ENCODE peak calls at places on chromosomes 16 and 17, in four cellular contexts. One of them, this sample, is unnamed.

GRCh38 chr17:40551091-40551873 is 14.0 kb downstream of the CCR7 start:
- DNase-seq in neural progenitor cell: no peak
- DNase-seq in endothelial cell of umbilical vein: no peak
- DNase-seq in omental fat pad: peak
- DNase-seq in this sample: peak

GRCh38 chr17:16872351-16872751 is 99.6 kb downstream of the TNFRSF13B start:
- DNase-seq in endothelial cell of umbilical vein: no peak
- DNase-seq in omental fat pad: no peak
- DNase-seq in neural progenitor cell: no peak
- DNase-seq in this sample: no peak

GRCh38 chr17:49469831-49470568 is 25.1 kb upstream of the NGFR start:
- DNase-seq in neural progenitor cell: peak
- DNase-seq in endothelial cell of umbilical vein: no peak
- DNase-seq in omental fat pad: no peak
- DNase-seq in this sample: no peak

GRCh38 chr17:78398390-78398789 is 19.9 kb downstream of the PGS1 start:
- DNase-seq in endothelial cell of umbilical vein: no peak
- DNase-seq in neural progenitor cell: no peak
- DNase-seq in omental fat pad: no peak
- DNase-seq in this sample: no peak

GRCh38 chr17:63774141-63774981 is at the start of gene DDX42:
- DNase-seq in endothelial cell of umbilical vein: peak
- DNase-seq in omental fat pad: peak
- DNase-seq in neural progenitor cell: peak
- DNase-seq in this sample: no peak

GRCh38 chr16:27489906-27490305 is 59.8 kb downstream of the GTF3C1 start:
- DNase-seq in neural progenitor cell: no peak
- DNase-seq in omental fat pad: no peak
- DNase-seq in endothelial cell of umbilical vein: no peak
- DNase-seq in this sample: no peak

GRCh38 chr16:63776437-63776836 is 1345.4 kb downstream of the CDH11 start:
- DNase-seq in endothelial cell of umbilical vein: no peak
- DNase-seq in omental fat pad: no peak
- DNase-seq in neural progenitor cell: no peak
- DNase-seq in this sample: no peak

GRCh38 chr16:74740795-74741304 is 33.8 kb downstream of the FA2H start:
- DNase-seq in endothelial cell of umbilical vein: no peak
- DNase-seq in neural progenitor cell: no peak
- DNase-seq in omental fat pad: no peak
- DNase-seq in this sample: no peak

GRCh38 chr16:53097190-53097589 is 42.4 kb downstream of the CHD9 start:
- DNase-seq in neural progenitor cell: no peak
- DNase-seq in omental fat pad: no peak
- DNase-seq in endothelial cell of umbilical vein: no peak
- DNase-seq in this sample: no peak

GRCh38 chr16:27726621-27727275 is 176.8 kb downstream of the KATNIP start:
- DNase-seq in omental fat pad: no peak
- DNase-seq in endothelial cell of umbilical vein: no peak
- DNase-seq in neural progenitor cell: no peak
- DNase-seq in this sample: no peak

GRCh38 chr17:75331671-75332070 is 42.4 kb upstream of the SLC25A19 start:
- DNase-seq in neural progenitor cell: no peak
- DNase-seq in endothelial cell of umbilical vein: no peak
- DNase-seq in omental fat pad: no peak
- DNase-seq in this sample: no peak

GRCh38 chr16:81469710-81470481 is 25.3 kb downstream of the CMIP start:
- DNase-seq in neural progenitor cell: no peak
- DNase-seq in omental fat pad: no peak
- DNase-seq in endothelial cell of umbilical vein: no peak
- DNase-seq in this sample: no peak

GRCh38 chr17:77428020-77428781 is 287.4 kb downstream of the SEC14L1 start:
- DNase-seq in omental fat pad: no peak
- DNase-seq in endothelial cell of umbilical vein: no peak
- DNase-seq in neural progenitor cell: no peak
- DNase-seq in this sample: no peak

GRCh38 chr17:74779948-74780400 is 3.8 kb upstream of the NAT9 start:
- DNase-seq in omental fat pad: no peak
- DNase-seq in endothelial cell of umbilical vein: no peak
- DNase-seq in neural progenitor cell: no peak
- DNase-seq in this sample: peak

GRCh38 chr17:82668631-82669099 is 20.4 kb upstream of the WDR45B start:
- DNase-seq in endothelial cell of umbilical vein: no peak
- DNase-seq in neural progenitor cell: peak
- DNase-seq in omental fat pad: no peak
- DNase-seq in this sample: peak

GRCh38 chr16:50618238-50618918 is 62.7 kb downstream of the SNX20 start:
- DNase-seq in omental fat pad: no peak
- DNase-seq in endothelial cell of umbilical vein: no peak
- DNase-seq in neural progenitor cell: no peak
- DNase-seq in this sample: no peak

GRCh38 chr17:81002409-81003361 is 11.0 kb downstream of the CHMP6 start:
- DNase-seq in endothelial cell of umbilical vein: peak
- DNase-seq in omental fat pad: peak
- DNase-seq in neural progenitor cell: no peak
- DNase-seq in this sample: no peak

GRCh38 chr16:89711601-89712475 is 8.9 kb downstream of the VPS9D1 start:
- DNase-seq in endothelial cell of umbilical vein: peak
- DNase-seq in omental fat pad: no peak
- DNase-seq in neural progenitor cell: peak
- DNase-seq in this sample: peak

GRCh38 chr17:32746280-32746679 is 130.6 kb downstream of the MYO1D start:
- DNase-seq in endothelial cell of umbilical vein: peak
- DNase-seq in omental fat pad: no peak
- DNase-seq in neural progenitor cell: no peak
- DNase-seq in this sample: no peak

GRCh38 chr17:7220593-7221280 is 999 bp downstream of the ACADVL start:
- DNase-seq in omental fat pad: no peak
- DNase-seq in neural progenitor cell: peak
- DNase-seq in endothelial cell of umbilical vein: peak
- DNase-seq in this sample: peak
- TF ChIP-seq CTCF in omental fat pad: no peak
- TF ChIP-seq CTCF in neural progenitor cell: peak
- TF ChIP-seq CTCF in endothelial cell of umbilical vein: peak
- TF ChIP-seq CTCF in this sample: peak

GRCh38 chr16:24070851-24071250 is 185.3 kb upstream of the CACNG3 start:
- DNase-seq in neural progenitor cell: peak
- DNase-seq in omental fat pad: no peak
- DNase-seq in endothelial cell of umbilical vein: peak
- DNase-seq in this sample: no peak
- TF ChIP-seq CTCF in neural progenitor cell: peak
- TF ChIP-seq CTCF in omental fat pad: no peak
- TF ChIP-seq CTCF in endothelial cell of umbilical vein: peak
- TF ChIP-seq CTCF in this sample: peak

GRCh38 chr16:46858151-46858550 is 26.0 kb upstream of the GPT2 start:
- DNase-seq in neural progenitor cell: no peak
- DNase-seq in endothelial cell of umbilical vein: no peak
- DNase-seq in omental fat pad: no peak
- DNase-seq in this sample: no peak

GRCh38 chr16:46859719-46860152 is 24.4 kb upstream of the GPT2 start:
- DNase-seq in neural progenitor cell: no peak
- DNase-seq in omental fat pad: no peak
- DNase-seq in endothelial cell of umbilical vein: peak
- DNase-seq in this sample: no peak

GRCh38 chr16:46855389-46855788 is 24.4 kb upstream of the C16orf87 start:
- DNase-seq in neural progenitor cell: no peak
- DNase-seq in endothelial cell of umbilical vein: no peak
- DNase-seq in omental fat pad: no peak
- DNase-seq in this sample: no peak

GRCh38 chr16:46854846-46855245 is 23.9 kb upstream of the C16orf87 start:
- DNase-seq in neural progenitor cell: no peak
- DNase-seq in endothelial cell of umbilical vein: no peak
- DNase-seq in omental fat pad: no peak
- DNase-seq in this sample: no peak

DNA sequence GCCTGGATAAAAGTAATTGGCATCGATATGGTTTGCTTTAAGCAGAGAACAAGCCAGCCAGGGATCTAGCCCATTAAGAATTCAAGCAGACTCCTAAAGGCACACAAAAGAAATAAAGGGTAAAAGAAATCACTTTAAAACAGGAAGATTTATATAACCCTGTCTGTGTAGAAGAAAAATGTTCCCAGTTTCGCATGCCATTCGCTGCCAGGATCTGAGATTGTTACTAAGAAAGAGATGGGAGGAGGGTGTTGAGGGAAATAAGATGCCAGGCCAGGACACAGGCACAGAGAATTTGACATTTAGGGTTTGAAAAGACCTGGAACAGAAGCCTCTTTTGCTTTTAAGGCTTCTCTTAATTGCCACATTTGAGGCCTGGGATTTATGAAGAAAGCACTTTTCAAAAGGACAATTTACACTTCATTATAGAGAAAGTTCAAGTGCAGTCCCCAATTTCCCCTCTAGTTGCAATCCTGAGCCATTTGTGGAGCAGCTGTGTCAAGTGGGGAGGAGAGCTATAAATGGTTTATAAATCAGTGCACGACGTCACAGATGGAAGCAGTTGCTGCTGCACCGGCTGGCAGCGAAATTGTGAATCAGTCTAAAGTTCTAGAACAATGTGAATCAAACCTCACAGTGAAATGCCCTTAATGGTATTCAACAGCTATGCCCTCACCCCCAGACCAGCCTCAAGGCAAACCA is 26.4 kb upstream of the C16orf87 start:
- DNase-seq in neural progenitor cell: peak
- DNase-seq in endothelial cell of umbilical vein: peak
- DNase-seq in omental fat pad: no peak
- DNase-seq in this sample: no peak
- TF ChIP-seq CTCF in neural progenitor cell: peak
- TF ChIP-seq CTCF in endothelial cell of umbilical vein: peak
- TF ChIP-seq CTCF in omental fat pad: no peak
- TF ChIP-seq CTCF in this sample: no peak

DNA sequence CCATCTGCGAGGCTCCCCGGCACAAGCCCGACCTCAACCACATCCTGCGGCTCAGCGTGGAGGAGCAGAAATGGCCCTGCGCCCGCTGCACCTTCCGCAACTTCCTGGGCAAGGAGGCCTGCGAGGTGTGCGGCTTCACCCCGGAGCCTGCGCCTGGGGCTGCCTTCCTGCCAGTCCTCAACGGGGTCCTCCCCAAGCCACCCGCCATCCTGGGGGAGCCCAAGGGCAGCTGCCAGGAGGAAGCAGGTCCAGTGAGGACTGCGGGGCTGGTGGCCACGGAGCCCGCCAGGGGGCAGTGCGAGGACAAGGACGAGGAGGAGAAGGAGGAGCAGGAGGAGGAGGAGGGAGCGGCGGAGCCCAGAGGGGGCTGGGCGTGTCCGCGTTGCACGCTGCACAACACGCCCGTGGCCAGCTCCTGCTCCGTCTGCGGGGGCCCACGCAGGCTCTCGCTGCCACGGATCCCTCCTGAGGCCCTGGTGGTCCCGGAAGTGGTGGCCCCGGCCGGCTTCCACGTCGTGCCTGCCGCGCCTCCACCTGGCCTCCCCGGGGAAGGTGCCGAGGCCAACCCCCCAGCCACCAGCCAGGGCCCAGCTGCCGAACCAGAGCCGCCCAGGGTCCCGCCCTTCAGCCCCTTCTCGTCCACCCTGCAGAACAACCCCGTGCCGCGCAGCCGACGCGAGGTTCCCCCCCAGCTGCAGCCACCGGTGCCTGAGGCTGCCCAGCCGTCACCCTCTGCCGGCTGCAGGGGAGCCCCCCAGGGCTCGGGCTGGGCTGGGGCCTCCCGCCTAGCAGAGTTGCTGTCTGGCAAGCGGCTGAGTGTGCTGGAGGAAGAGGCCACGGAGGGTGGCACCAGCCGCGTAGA is 13.1 kb upstream of the PRR35 start:
- DNase-seq in omental fat pad: no peak
- DNase-seq in endothelial cell of umbilical vein: peak
- DNase-seq in neural progenitor cell: peak
- DNase-seq in this sample: no peak
- TF ChIP-seq CTCF in omental fat pad: no peak
- TF ChIP-seq CTCF in endothelial cell of umbilical vein: no peak
- TF ChIP-seq CTCF in neural progenitor cell: peak
- TF ChIP-seq CTCF in this sample: no peak